ENCODE peak calls at places on chromosomes 16 and 17, in eight cellular contexts. One of them, this sample, is unnamed.
A peak's percentile ranks its signal among the peaks of the same experiment; 100 is the strongest.

GRCh38 chr16:30063893-30064745 is 1.4 kb upstream of the ALDOA start:
- DNase-seq in cardiac muscle cell: no peak
- DNase-seq in uterus: peak; percentile 75
- DNase-seq in A673: peak; percentile 83
- DNase-seq in neuronal stem cell: no peak
- DNase-seq in A549: peak; percentile 79
- DNase-seq in colonic mucosa: peak; percentile 81
- DNase-seq in astrocyte: no peak
- DNase-seq in this sample: no peak

GRCh38 chr17:16517477-16517876 is 25.5 kb upstream of the LRRC75A start:
- DNase-seq in cardiac muscle cell: no peak
- DNase-seq in uterus: no peak
- DNase-seq in A673: no peak
- DNase-seq in neuronal stem cell: no peak
- DNase-seq in A549: no peak
- DNase-seq in colonic mucosa: no peak
- DNase-seq in astrocyte: no peak
- DNase-seq in this sample: no peak

GRCh38 chr16:28616636-28617035 is 6.8 kb upstream of the SULT1A1 start:
- DNase-seq in cardiac muscle cell: peak; percentile 26
- DNase-seq in uterus: no peak
- DNase-seq in A673: no peak
- DNase-seq in neuronal stem cell: no peak
- DNase-seq in A549: no peak
- DNase-seq in colonic mucosa: no peak
- DNase-seq in astrocyte: no peak
- DNase-seq in this sample: no peak

GRCh38 chr17:31200287-31200686 is 96.8 kb downstream of the OMG start:
- DNase-seq in cardiac muscle cell: no peak
- DNase-seq in uterus: no peak
- DNase-seq in A673: no peak
- DNase-seq in neuronal stem cell: no peak
- DNase-seq in A549: no peak
- DNase-seq in colonic mucosa: no peak
- DNase-seq in astrocyte: no peak
- DNase-seq in this sample: no peak

GRCh38 chr17:2412561-2413021 is 11.7 kb upstream of the MNT start:
- DNase-seq in cardiac muscle cell: peak; percentile 35
- DNase-seq in uterus: no peak
- DNase-seq in A673: peak; percentile 78
- DNase-seq in neuronal stem cell: no peak
- DNase-seq in A549: no peak
- DNase-seq in colonic mucosa: no peak
- DNase-seq in astrocyte: no peak
- DNase-seq in this sample: no peak

GRCh38 chr17:79534851-79535727 is 75.8 kb downstream of the RBFOX3 start:
- DNase-seq in cardiac muscle cell: no peak
- DNase-seq in uterus: no peak
- DNase-seq in A673: no peak
- DNase-seq in neuronal stem cell: no peak
- DNase-seq in A549: no peak
- DNase-seq in colonic mucosa: no peak
- DNase-seq in astrocyte: no peak
- DNase-seq in this sample: no peak

GRCh38 chr17:78458739-78459335 is 80.4 kb downstream of the PGS1 start:
- DNase-seq in cardiac muscle cell: no peak
- DNase-seq in uterus: no peak
- DNase-seq in A673: peak; percentile 66
- DNase-seq in neuronal stem cell: no peak
- DNase-seq in A549: no peak
- DNase-seq in colonic mucosa: no peak
- DNase-seq in astrocyte: no peak
- DNase-seq in this sample: no peak

GRCh38 chr16:84553873-84554399 is 49.5 kb upstream of the MEAK7 start:
- DNase-seq in cardiac muscle cell: no peak
- DNase-seq in uterus: no peak
- DNase-seq in A673: no peak
- DNase-seq in neuronal stem cell: no peak
- DNase-seq in A549: no peak
- DNase-seq in colonic mucosa: no peak
- DNase-seq in astrocyte: no peak
- DNase-seq in this sample: no peak

GRCh38 chr17:71084219-71084618 is 914.9 kb downstream of the KCNJ2 start:
- DNase-seq in cardiac muscle cell: peak; percentile 66
- DNase-seq in uterus: no peak
- DNase-seq in A673: peak; percentile 40
- DNase-seq in neuronal stem cell: peak; percentile 30
- DNase-seq in A549: peak; percentile 63
- DNase-seq in colonic mucosa: peak; percentile 51
- DNase-seq in astrocyte: no peak
- DNase-seq in this sample: peak; percentile 52

GRCh38 chr17:17071531-17072360 is 29.5 kb downstream of the MPRIP start:
- DNase-seq in cardiac muscle cell: no peak
- DNase-seq in uterus: peak; percentile 12
- DNase-seq in A673: no peak
- DNase-seq in neuronal stem cell: no peak
- DNase-seq in A549: peak; percentile 42
- DNase-seq in colonic mucosa: no peak
- DNase-seq in astrocyte: no peak
- DNase-seq in this sample: no peak

GRCh38 chr17:74746922-74747321 is 1.5 kb upstream of the NHERF1 start:
- DNase-seq in cardiac muscle cell: peak; percentile 48
- DNase-seq in uterus: no peak
- DNase-seq in A673: no peak
- DNase-seq in neuronal stem cell: no peak
- DNase-seq in A549: no peak
- DNase-seq in colonic mucosa: no peak
- DNase-seq in astrocyte: no peak
- DNase-seq in this sample: no peak

GRCh38 chr17:17817552-17817947 is 19.2 kb downstream of the SREBF1 start:
- DNase-seq in cardiac muscle cell: no peak
- DNase-seq in uterus: no peak
- DNase-seq in A673: no peak
- DNase-seq in neuronal stem cell: no peak
- DNase-seq in A549: no peak
- DNase-seq in colonic mucosa: peak; percentile 21
- DNase-seq in astrocyte: no peak
- DNase-seq in this sample: no peak

GRCh38 chr16:48158296-48158695 is 2.5 kb upstream of the ABCC12 start:
- DNase-seq in cardiac muscle cell: peak; percentile 45
- DNase-seq in uterus: no peak
- DNase-seq in A673: no peak
- DNase-seq in neuronal stem cell: no peak
- DNase-seq in A549: peak; percentile 64
- DNase-seq in colonic mucosa: no peak
- DNase-seq in astrocyte: peak; percentile 87
- DNase-seq in this sample: no peak

GRCh38 chr16:64880994-64881393 is 240.9 kb downstream of the CDH11 start:
- DNase-seq in cardiac muscle cell: peak; percentile 30
- DNase-seq in uterus: no peak
- DNase-seq in A673: no peak
- DNase-seq in neuronal stem cell: no peak
- DNase-seq in A549: no peak
- DNase-seq in colonic mucosa: no peak
- DNase-seq in astrocyte: no peak
- DNase-seq in this sample: no peak

GRCh38 chr17:76458580-76459490 is 5.9 kb upstream of the UBE2O start:
- DNase-seq in cardiac muscle cell: peak; percentile 69
- DNase-seq in uterus: no peak
- DNase-seq in A673: no peak
- DNase-seq in neuronal stem cell: no peak
- DNase-seq in A549: peak; percentile 78
- DNase-seq in colonic mucosa: peak; percentile 56
- DNase-seq in astrocyte: peak; percentile 20
- DNase-seq in this sample: no peak

GRCh38 chr16:49453983-49454382 is 80.4 kb downstream of the C16orf78 start:
- DNase-seq in cardiac muscle cell: no peak
- DNase-seq in uterus: no peak
- DNase-seq in A673: no peak
- DNase-seq in neuronal stem cell: no peak
- DNase-seq in A549: no peak
- DNase-seq in colonic mucosa: no peak
- DNase-seq in astrocyte: no peak
- DNase-seq in this sample: no peak

GRCh38 chr16:17269434-17269833 is 201.3 kb downstream of the XYLT1 start:
- DNase-seq in cardiac muscle cell: no peak
- DNase-seq in uterus: no peak
- DNase-seq in A673: no peak
- DNase-seq in neuronal stem cell: no peak
- DNase-seq in A549: no peak
- DNase-seq in colonic mucosa: no peak
- DNase-seq in astrocyte: peak; percentile 17
- DNase-seq in this sample: no peak

GRCh38 chr17:51372345-51373004 is 112.1 kb downstream of the UTP18 start:
- DNase-seq in cardiac muscle cell: peak; percentile 79
- DNase-seq in uterus: no peak
- DNase-seq in A673: peak; percentile 88
- DNase-seq in neuronal stem cell: no peak
- DNase-seq in A549: peak; percentile 77
- DNase-seq in colonic mucosa: peak; percentile 20
- DNase-seq in astrocyte: peak; percentile 14
- DNase-seq in this sample: peak; percentile 45

GRCh38 chr17:3972281-3972731 is 8.1 kb upstream of the ATP2A3 start:
- DNase-seq in cardiac muscle cell: no peak
- DNase-seq in uterus: no peak
- DNase-seq in A673: no peak
- DNase-seq in neuronal stem cell: no peak
- DNase-seq in A549: no peak
- DNase-seq in colonic mucosa: no peak
- DNase-seq in astrocyte: no peak
- DNase-seq in this sample: no peak

GRCh38 chr17:39979865-39980401 is 674 bp upstream of the PSMD3 start:
- DNase-seq in cardiac muscle cell: peak; percentile 48
- DNase-seq in uterus: no peak
- DNase-seq in A673: peak; percentile 51
- DNase-seq in neuronal stem cell: no peak
- DNase-seq in A549: peak; percentile 48
- DNase-seq in colonic mucosa: peak; percentile 25
- DNase-seq in astrocyte: peak; percentile 43
- DNase-seq in this sample: no peak

GRCh38 chr17:41118721-41119120 is 548 bp upstream of the KRTAP4-11 start:
- DNase-seq in cardiac muscle cell: no peak
- DNase-seq in uterus: no peak
- DNase-seq in A673: no peak
- DNase-seq in neuronal stem cell: no peak
- DNase-seq in A549: no peak
- DNase-seq in colonic mucosa: no peak
- DNase-seq in astrocyte: no peak
- DNase-seq in this sample: no peak

GRCh38 chr17:55157165-55157564 is 107.6 kb upstream of the HLF start:
- DNase-seq in cardiac muscle cell: peak; percentile 25
- DNase-seq in uterus: no peak
- DNase-seq in A673: peak; percentile 37
- DNase-seq in neuronal stem cell: no peak
- DNase-seq in A549: no peak
- DNase-seq in colonic mucosa: no peak
- DNase-seq in astrocyte: peak; percentile 80
- DNase-seq in this sample: no peak

GRCh38 chr17:33696102-33696501 is 403.0 kb upstream of the ASIC2 start:
- DNase-seq in cardiac muscle cell: no peak
- DNase-seq in uterus: no peak
- DNase-seq in A673: no peak
- DNase-seq in neuronal stem cell: no peak
- DNase-seq in A549: no peak
- DNase-seq in colonic mucosa: no peak
- DNase-seq in astrocyte: no peak
- DNase-seq in this sample: no peak

GRCh38 chr17:41777157-41777578 is 9.3 kb downstream of the JUP start:
- DNase-seq in cardiac muscle cell: no peak
- DNase-seq in uterus: peak; percentile 62
- DNase-seq in A673: no peak
- DNase-seq in neuronal stem cell: no peak
- DNase-seq in A549: peak; percentile 87
- DNase-seq in colonic mucosa: no peak
- DNase-seq in astrocyte: no peak
- DNase-seq in this sample: no peak

GRCh38 chr16:8727084-8727590 is 52.7 kb downstream of the ABAT start:
- DNase-seq in cardiac muscle cell: no peak
- DNase-seq in uterus: no peak
- DNase-seq in A673: no peak
- DNase-seq in neuronal stem cell: no peak
- DNase-seq in A549: no peak
- DNase-seq in colonic mucosa: no peak
- DNase-seq in astrocyte: no peak
- DNase-seq in this sample: no peak
- H3K4me1 ChIP-seq in cardiac muscle cell: peaks cover 7% of the 10 kb centered on the region
- H3K4me1 ChIP-seq in uterus: no peaks in the 10 kb centered on the region
- H3K4me1 ChIP-seq in A673: no peaks in the 10 kb centered on the region
- H3K4me1 ChIP-seq in neuronal stem cell: peaks cover 7% of the 10 kb centered on the region
- H3K4me1 ChIP-seq in A549: no peaks in the 10 kb centered on the region
- H3K4me1 ChIP-seq in colonic mucosa: no peaks in the 10 kb centered on the region
- H3K4me1 ChIP-seq in astrocyte: no peaks in the 10 kb centered on the region
- H3K4me1 ChIP-seq in this sample: no peaks in the 10 kb centered on the region

GRCh38 chr16:54507091-54507490 is 220.5 kb upstream of the IRX3 start:
- DNase-seq in cardiac muscle cell: peak; percentile 75
- DNase-seq in uterus: no peak
- DNase-seq in A673: peak; percentile 47
- DNase-seq in neuronal stem cell: no peak
- DNase-seq in A549: no peak
- DNase-seq in colonic mucosa: no peak
- DNase-seq in astrocyte: no peak
- DNase-seq in this sample: no peak
- H3K4me1 ChIP-seq in cardiac muscle cell: peaks cover 81% of the 10 kb centered on the region
- H3K4me1 ChIP-seq in uterus: no peaks in the 10 kb centered on the region
- H3K4me1 ChIP-seq in A673: peaks cover 57% of the 10 kb centered on the region
- H3K4me1 ChIP-seq in neuronal stem cell: peaks cover 58% of the 10 kb centered on the region
- H3K4me1 ChIP-seq in A549: no peaks in the 10 kb centered on the region
- H3K4me1 ChIP-seq in colonic mucosa: no peaks in the 10 kb centered on the region
- H3K4me1 ChIP-seq in astrocyte: peaks cover 23% of the 10 kb centered on the region
- H3K4me1 ChIP-seq in this sample: no peaks in the 10 kb centered on the region

GRCh38 chr17:45225964-45226530 is 4.4 kb downstream of the FMNL1 start:
- DNase-seq in cardiac muscle cell: no peak
- DNase-seq in uterus: no peak
- DNase-seq in A673: no peak
- DNase-seq in neuronal stem cell: no peak
- DNase-seq in A549: peak; percentile 40
- DNase-seq in colonic mucosa: peak; percentile 77
- DNase-seq in astrocyte: no peak
- DNase-seq in this sample: no peak
- H3K4me1 ChIP-seq in cardiac muscle cell: peaks cover 8% of the 10 kb centered on the region
- H3K4me1 ChIP-seq in uterus: no peaks in the 10 kb centered on the region
- H3K4me1 ChIP-seq in A673: peaks cover 8% of the 10 kb centered on the region
- H3K4me1 ChIP-seq in neuronal stem cell: peaks cover 7% of the 10 kb centered on the region
- H3K4me1 ChIP-seq in A549: peaks cover 83% of the 10 kb centered on the region
- H3K4me1 ChIP-seq in colonic mucosa: peaks cover 12% of the 10 kb centered on the region
- H3K4me1 ChIP-seq in astrocyte: peaks cover 17% of the 10 kb centered on the region
- H3K4me1 ChIP-seq in this sample: peaks cover 9% of the 10 kb centered on the region

GRCh38 chr16:70437582-70438324 is 1.1 kb downstream of the ST3GAL2 start:
- DNase-seq in cardiac muscle cell: peak; percentile 71
- DNase-seq in uterus: no peak
- DNase-seq in A673: peak; percentile 58
- DNase-seq in neuronal stem cell: no peak
- DNase-seq in A549: no peak
- DNase-seq in colonic mucosa: no peak
- DNase-seq in astrocyte: peak; percentile 62
- DNase-seq in this sample: no peak
- H3K4me1 ChIP-seq in cardiac muscle cell: peaks cover 45% of the 10 kb centered on the region
- H3K4me1 ChIP-seq in uterus: peaks cover 7% of the 10 kb centered on the region
- H3K4me1 ChIP-seq in A673: peaks cover 26% of the 10 kb centered on the region
- H3K4me1 ChIP-seq in neuronal stem cell: peaks cover 20% of the 10 kb centered on the region
- H3K4me1 ChIP-seq in A549: peaks cover 53% of the 10 kb centered on the region
- H3K4me1 ChIP-seq in colonic mucosa: peaks cover 2% of the 10 kb centered on the region
- H3K4me1 ChIP-seq in astrocyte: peaks cover 35% of the 10 kb centered on the region
- H3K4me1 ChIP-seq in this sample: no peaks in the 10 kb centered on the region